ENCODE peak calls at places on chromosome 18, in nine cellular contexts. P is endothelial cell of umbilical vein; U is non-pigmented ciliary epithelial cell; W is activated CD4-positive, alpha-beta T cell treated with anti-CD3 and anti-CD28 coated beads, Interleukin-2, amount 50 U/mL, for 24 hours; I is GM03348; L is fibroblast of the conjunctiva; C is fibroblast of lung; G is fibroblast of the aortic adventitia; Y is stimulated activated CD4-positive, alpha-beta T cell treated with anti-CD3 and anti-CD28 coated beads, Interleukin-1b, Interleukin-23, amount 100 ng/mL, for 1 hour. A is an unnamed sample.

GRCh38 chr18:3819933-3820332 is 370.0 kb downstream of the TGIF1 start:
- DNase-seq in P (no peak), U (no peak), W (no peak), I (no peak), L (no peak), C (no peak), G (no peak), Y (no peak), A (no peak)

GRCh38 chr18:74683573-74683972 is 85.9 kb downstream of the ZNF407 start:
- DNase-seq in P (no peak), U (no peak), W (no peak), I (no peak), L (no peak), C (no peak), G (peak; percentile 10), Y (no peak), A (no peak)

GRCh38 chr18:23784811-23785245 is 95.6 kb downstream of the LAMA3 start:
- DNase-seq in P (peak; percentile 92), U (peak; percentile 83), W (no peak), I (peak; percentile 85), L (peak; percentile 18), C (peak; percentile 92), G (peak; percentile 71), Y (no peak), A (peak; percentile 77)

GRCh38 chr18:76922107-76922506 is 99.8 kb downstream of the ZNF236 start:
- DNase-seq in P (peak; percentile 66), U (peak; percentile 6), W (no peak), I (peak; percentile 74), L (peak; percentile 21), C (peak; percentile 19), G (peak; percentile 46), Y (peak; percentile 7), A (peak; percentile 20)

GRCh38 chr18:46431522-46432171 is 225.4 kb downstream of the LOXHD1 start:
- DNase-seq in P (no peak), U (no peak), W (no peak), I (no peak), L (no peak), C (no peak), G (no peak), Y (no peak), A (no peak)

GRCh38 chr18:72634500-72634899 is 90.4 kb upstream of the CBLN2 start:
- DNase-seq in P (no peak), U (no peak), W (no peak), I (no peak), L (no peak), C (no peak), G (no peak), Y (no peak), A (no peak)

GRCh38 chr18:79496978-79497637 is 101.4 kb downstream of the NFATC1 start:
- DNase-seq in P (no peak), U (no peak), W (no peak), I (peak; percentile 40), L (peak; percentile 44), C (peak; percentile 36), G (peak; percentile 56), Y (no peak), A (no peak)

GRCh38 chr18:23844991-23845680 is 155.9 kb downstream of the LAMA3 start:
- DNase-seq in P (no peak), U (no peak), W (no peak), I (peak; percentile 68), L (no peak), C (peak; percentile 77), G (peak; percentile 27), Y (no peak), A (no peak)

GRCh38 chr18:41985914-41986313 is 30.9 kb downstream of the PIK3C3 start:
- DNase-seq in P (no peak), U (no peak), W (no peak), I (no peak), L (no peak), C (no peak), G (no peak), Y (no peak), A (no peak)

GRCh38 chr18:58230438-58231179 is 186.6 kb downstream of the NEDD4L start:
- DNase-seq in P (no peak), U (no peak), W (no peak), I (no peak), L (no peak), C (peak; percentile 51), G (no peak), Y (no peak), A (no peak)

GRCh38 chr18:49558356-49558755 is 3.5 kb upstream of the LIPG start:
- DNase-seq in P (no peak), U (no peak), W (no peak), I (no peak), L (no peak), C (no peak), G (peak; percentile 44), Y (no peak), A (no peak)

GRCh38 chr18:8752329-8752728 is 47.0 kb downstream of the MTCL1 start:
- DNase-seq in P (peak; percentile 14), U (no peak), W (no peak), I (peak; percentile 24), L (no peak), C (peak; percentile 65), G (peak; percentile 56), Y (no peak), A (no peak)

GRCh38 chr18:532632-533031 is 32.1 kb upstream of the COLEC12 start:
- DNase-seq in P (no peak), U (no peak), W (no peak), I (no peak), L (no peak), C (no peak), G (no peak), Y (no peak), A (no peak)

GRCh38 chr18:51038110-51038509 is 8.1 kb downstream of the SMAD4 start:
- DNase-seq in P (no peak), U (no peak), W (no peak), I (no peak), L (no peak), C (no peak), G (no peak), Y (no peak), A (peak; percentile 14)

GRCh38 chr18:28248653-28249052 is 71.7 kb upstream of the CDH2 start:
- DNase-seq in P (no peak), U (no peak), W (no peak), I (no peak), L (no peak), C (no peak), G (no peak), Y (no peak), A (no peak)

GRCh38 chr18:9708057-9708881 is at the start of gene RAB31:
- DNase-seq in P (peak; percentile 67), U (no peak), W (no peak), I (peak; percentile 98), L (peak; percentile 63), C (peak; percentile 79), G (peak; percentile 79), Y (no peak), A (peak; percentile 73)

GRCh38 chr18:36663312-36663711 is 165.5 kb downstream of the TPGS2 start:
- DNase-seq in P (no peak), U (no peak), W (no peak), I (no peak), L (no peak), C (no peak), G (peak; percentile 9), Y (no peak), A (no peak)

GRCh38 chr18:48545690-48546365 is 7.0 kb downstream of the CTIF start:
- DNase-seq in P (peak; percentile 92), U (no peak), W (no peak), I (peak; percentile 72), L (no peak), C (peak; percentile 85), G (peak; percentile 79), Y (no peak), A (no peak)

GRCh38 chr18:75474332-75474731 is 46.8 kb upstream of the SMIM21 start:
- DNase-seq in P (no peak), U (no peak), W (no peak), I (no peak), L (no peak), C (no peak), G (peak; percentile 53), Y (no peak), A (no peak)

GRCh38 chr18:903703-904102 is 968 bp upstream of the ADCYAP1 start:
- DNase-seq in P (peak; percentile 42), U (no peak), W (no peak), I (peak; percentile 55), L (no peak), C (peak; percentile 49), G (peak; percentile 59), Y (no peak), A (peak; percentile 18)

GRCh38 chr18:36993068-36993467 is 164.1 kb downstream of the KIAA1328 start:
- DNase-seq in P (peak; percentile 21), U (peak; percentile 47), W (no peak), I (peak; percentile 42), L (peak; percentile 6), C (peak; percentile 57), G (peak; percentile 6), Y (no peak), A (peak; percentile 9)

GRCh38 chr18:79765491-79766245 is 32.1 kb upstream of the KCNG2 start:
- DNase-seq in P (no peak), U (no peak), W (no peak), I (peak; percentile 81), L (no peak), C (peak; percentile 18), G (peak; percentile 25), Y (no peak), A (peak; percentile 21)

GRCh38 chr18:54825626-54826344 is 2.5 kb upstream of the RAB27B start:
- DNase-seq in P (no peak), U (no peak), W (no peak), I (no peak), L (no peak), C (no peak), G (no peak), Y (no peak), A (no peak)

GRCh38 chr18:68769423-68769822 is 28.5 kb upstream of the CCDC102B start:
- DNase-seq in P (no peak), U (no peak), W (no peak), I (peak; percentile 49), L (peak; percentile 65), C (no peak), G (peak; percentile 91), Y (no peak), A (peak; percentile 82)

GRCh38 chr18:35026407-35027061 is 14.7 kb upstream of the MAPRE2 start:
- DNase-seq in P (no peak), U (no peak), W (no peak), I (no peak), L (no peak), C (no peak), G (no peak), Y (no peak), A (no peak)

GRCh38 chr18:8471373-8471772 is 137.9 kb upstream of the RAB12 start:
- DNase-seq in P (peak; percentile 22), U (no peak), W (no peak), I (no peak), L (no peak), C (peak; percentile 86), G (no peak), Y (no peak), A (peak; percentile 38)

GRCh38 chr18:59063300-59063895 is 76.3 kb upstream of the SEC11C start:
- DNase-seq in P (no peak), U (no peak), W (no peak), I (no peak), L (no peak), C (no peak), G (no peak), Y (no peak), A (no peak)

GRCh38 chr18:9741461-9741820 is 33.3 kb downstream of the RAB31 start:
- DNase-seq in P (no peak), U (no peak), W (no peak), I (no peak), L (no peak), C (no peak), G (no peak), Y (no peak), A (no peak)

GRCh38 chr18:45111507-45111858 is 430.8 kb downstream of the SETBP1 start:
- DNase-seq in P (no peak), U (no peak), W (no peak), I (no peak), L (no peak), C (no peak), G (no peak), Y (no peak), A (no peak)

GRCh38 chr18:73895701-73896100 is 251.9 kb downstream of the FBXO15 start:
- DNase-seq in P (no peak), U (no peak), W (no peak), I (no peak), L (no peak), C (no peak), G (no peak), Y (no peak), A (no peak)

GRCh38 chr18:812123-812672 is at the start of gene YES1:
- DNase-seq in P (peak; percentile 82), U (no peak), W (peak; percentile 55), I (peak; percentile 96), L (peak; percentile 43), C (peak; percentile 74), G (peak; percentile 63), Y (peak; percentile 38), A (peak; percentile 47)